ENCODE peak calls at places on chromosome 1, in ten cellular contexts. W is islet precursor cell; U is stimulated activated CD4-positive, alpha-beta T cell treated with anti-CD3 and anti-CD28 coated beads, Interleukin-1b, Interleukin-23, amount 100 ng/mL, for 24 hours; E is T-helper 2 cell; Q is HT-29; D is mucosa of gallbladder; A is COR-L47; L is midbrain; K is stimulated activated effector memory CD8-positive, alpha-beta T cell treated with anti-CD3 and anti-CD28 coated beads, Interleukin-12 subunit alpha, Interleukin-12 subunit beta, amount 100 ng/mL, for 72 hours; Y is frontal cortex. S is an unnamed sample.

GRCh38 chr1:36766481-36766880 is 267.8 kb downstream of the GRIK3 start:
- DNase-seq in W (no peak), U (no peak), E (no peak), Q (no peak), D (no peak), A (no peak), L (no peak), K (no peak), Y (no peak), S (no peak)

GRCh38 chr1:243482237-243483022 is 226.6 kb downstream of the SDCCAG8 start:
- DNase-seq in W (peak), U (no peak), E (no peak), Q (no peak), D (no peak), A (no peak), L (no peak), K (no peak), Y (no peak), S (no peak)

GRCh38 chr1:109425902-109426277 is 358 bp downstream of the PSMA5 start:
- DNase-seq in W (no peak), U (peak), E (no peak), Q (peak), D (no peak), A (no peak), L (no peak), K (peak), Y (peak), S (peak)

GRCh38 chr1:76176020-76176419 is 101.5 kb downstream of the ST6GALNAC3 start:
- DNase-seq in W (no peak), U (no peak), E (no peak), Q (no peak), D (no peak), A (no peak), L (no peak), K (no peak), Y (no peak), S (no peak)

GRCh38 chr1:1788136-1788535 is 9.9 kb upstream of the NADK start:
- DNase-seq in W (no peak), U (no peak), E (no peak), Q (no peak), D (no peak), A (no peak), L (peak), K (no peak), Y (no peak), S (no peak)

GRCh38 chr1:203342192-203342940 is 8.6 kb downstream of the FMOD start:
- DNase-seq in W (peak), U (no peak), E (no peak), Q (peak), D (peak), A (peak), L (peak), K (no peak), Y (peak), S (no peak)

GRCh38 chr1:30232288-30232899 is 491.0 kb downstream of the MATN1 start:
- DNase-seq in W (no peak), U (no peak), E (no peak), Q (peak), D (no peak), A (no peak), L (no peak), K (peak), Y (no peak), S (no peak)

GRCh38 chr1:3910769-3911520 is 10.9 kb upstream of the C1orf174 start:
- DNase-seq in W (peak), U (peak), E (peak), Q (peak), D (peak), A (peak), L (no peak), K (peak), Y (peak), S (peak)

GRCh38 chr1:53421208-53421607 is 38.0 kb upstream of the DMRTB1 start:
- DNase-seq in W (no peak), U (no peak), E (no peak), Q (no peak), D (no peak), A (no peak), L (no peak), K (no peak), Y (no peak), S (no peak)

GRCh38 chr1:207345644-207346561 is 24.4 kb downstream of the CD55 start:
- DNase-seq in W (no peak), U (no peak), E (no peak), Q (no peak), D (no peak), A (no peak), L (no peak), K (no peak), Y (no peak), S (no peak)

S was measured in T-helper 22 cell.